ENCODE peak calls at places on chromosomes 2 and 18, in seven cellular contexts. P is PC-9, R is sigmoid colon, Q is coronary artery, K is adrenal gland, Z is mammary epithelial cell, E is A549. H is an unnamed sample.
A peak's percentile ranks its signal among the peaks of the same experiment; 100 is the strongest.

GRCh38 chr2:75277111-75277510 is 77.8 kb upstream of the TACR1 start:
- DNase-seq in Q (no peak), R (no peak), E (peak; percentile 6), Z (peak; percentile 48), P (no peak), K (no peak), H (peak; percentile 3)

GRCh38 chr2:186780701-186781316 is 68.2 kb downstream of the ZSWIM2 start:
- DNase-seq in Z (peak; percentile 57), Q (no peak), K (no peak), R (no peak), P (peak; percentile 53), E (peak; percentile 63), H (no peak)

GRCh38 chr2:240786871-240787311 is 33.1 kb downstream of the KIF1A start:
- DNase-seq in Q (no peak), E (no peak), R (peak; percentile 49), Z (no peak), P (no peak), K (no peak), H (no peak)

GRCh38 chr2:157229572-157229971 is 27.9 kb upstream of the GALNT5 start:
- DNase-seq in Q (no peak), E (no peak), P (no peak), Z (peak; percentile 30), R (no peak), K (peak; percentile 67), H (no peak)

GRCh38 chr2:74026674-74027294 is 42.1 kb downstream of the TET3 start:
- DNase-seq in Z (no peak), E (no peak), K (no peak), R (no peak), P (no peak), Q (peak; percentile 49), H (no peak)

GRCh38 chr2:19758658-19759057 is 143.1 kb downstream of the TTC32 start:
- DNase-seq in Z (no peak), E (no peak), Q (no peak), K (no peak), R (no peak), P (no peak), H (no peak)

GRCh38 chr2:207503234-207503633 is 26.5 kb upstream of the CREB1 start:
- DNase-seq in R (no peak), K (peak; percentile 25), Q (no peak), Z (no peak), P (no peak), E (no peak), H (no peak)

GRCh38 chr2:236623816-236624215 is 54.2 kb downstream of the ACKR3 start:
- DNase-seq in E (no peak), Q (no peak), K (no peak), P (no peak), R (no peak), Z (no peak), H (no peak)

GRCh38 chr2:68032702-68033101 is 30.1 kb downstream of the C1D start:
- DNase-seq in R (no peak), K (no peak), P (no peak), Q (no peak), E (no peak), Z (no peak), H (no peak)

GRCh38 chr2:121903037-121903689 is 147.7 kb downstream of the TSN start:
- DNase-seq in P (no peak), R (no peak), Z (no peak), K (no peak), Q (no peak), E (no peak), H (no peak)

GRCh38 chr2:171018522-171018921 is 89.5 kb downstream of the GORASP2 start:
- DNase-seq in R (no peak), P (no peak), K (no peak), Z (no peak), E (no peak), Q (no peak), H (no peak)

GRCh38 chr2:54208364-54209240 is 47.4 kb downstream of the TSPYL6 start:
- DNase-seq in E (no peak), R (no peak), P (no peak), Q (no peak), K (no peak), Z (no peak), H (no peak)

GRCh38 chr2:136139601-136140000 is 21.7 kb upstream of the CXCR4 start:
- DNase-seq in Z (no peak), R (no peak), E (no peak), K (no peak), P (no peak), Q (no peak), H (no peak)

GRCh38 chr18:13026583-13027270 is 35.6 kb downstream of the CEP192 start:
- DNase-seq in Q (no peak), R (no peak), K (no peak), P (no peak), Z (peak; percentile 48), E (no peak), H (no peak)
- H3K27ac ChIP-seq in Q (no peak overlapping the region), R (no peak overlapping the region), K (no peak overlapping the region), P (no peak overlapping the region), Z (no peak overlapping the region), E (no peak overlapping the region), H (no peak overlapping the region)

GRCh38 chr2:45921921-45922320 is 270.4 kb downstream of the PRKCE start:
- DNase-seq in R (no peak), K (no peak), E (no peak), Z (no peak), Q (no peak), P (no peak), H (no peak)

GRCh38 chr2:45928946-45929345 is 277.5 kb downstream of the PRKCE start:
- DNase-seq in Z (no peak), E (no peak), K (no peak), Q (no peak), P (no peak), R (no peak), H (no peak)

GRCh38 chr2:45922577-45922988 is 271.1 kb downstream of the PRKCE start:
- DNase-seq in E (no peak), Z (no peak), P (peak; percentile 61), K (no peak), Q (no peak), R (no peak), H (no peak)

GRCh38 chr2:45923701-45924100 is 272.2 kb downstream of the PRKCE start:
- DNase-seq in E (no peak), Z (peak; percentile 74), Q (no peak), K (no peak), R (no peak), P (peak; percentile 87), H (no peak)

GRCh38 chr2:45925636-45926350 is 274.3 kb downstream of the PRKCE start:
- DNase-seq in Q (no peak), Z (no peak), R (no peak), E (no peak), K (no peak), P (no peak), H (no peak)
- H3K27ac ChIP-seq in Q (peak overlapping the region; percentile 66), Z (no peak overlapping the region), R (no peak overlapping the region), E (no peak overlapping the region), K (no peak overlapping the region), P (no peak overlapping the region), H (no peak overlapping the region)

GRCh38 chr2:10430886-10431622 is 17.1 kb downstream of the ODC1 start:
- DNase-seq in P (no peak), K (no peak), R (no peak), Z (no peak), Q (no peak), E (no peak), H (no peak)

GRCh38 chr2:10432315-10433181 is 15.6 kb downstream of the ODC1 start:
- DNase-seq in K (no peak), P (no peak), E (no peak), Z (no peak), Q (no peak), R (no peak), H (no peak)

GRCh38 chr2:10433948-10434884 is 13.9 kb downstream of the ODC1 start:
- DNase-seq in Z (no peak), P (no peak), E (no peak), Q (no peak), R (no peak), K (no peak), H (no peak)

GRCh38 chr2:10433264-10433947 is 14.7 kb downstream of the ODC1 start:
- DNase-seq in Q (no peak), Z (no peak), R (no peak), K (no peak), P (no peak), E (no peak), H (no peak)

DNA sequence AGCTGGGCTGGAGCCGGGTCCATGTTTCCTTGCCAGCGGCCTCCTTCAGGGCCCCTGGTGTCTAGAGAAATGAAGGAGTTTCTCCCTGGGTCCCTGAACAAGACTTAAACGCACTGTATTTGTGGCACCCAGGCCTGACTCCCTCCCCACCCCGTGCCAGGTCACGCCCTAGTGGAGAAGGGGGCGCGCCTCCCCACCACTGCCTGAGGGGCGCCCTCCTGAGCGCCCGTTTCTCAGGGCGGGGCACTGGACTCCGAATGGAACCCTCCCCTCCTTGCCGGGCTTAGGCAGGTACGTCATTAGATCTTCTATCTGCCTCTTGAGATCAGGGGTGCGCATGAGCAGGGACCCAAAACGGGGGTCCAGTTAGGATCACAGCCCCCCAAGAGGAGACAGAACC is 16.3 kb downstream of the ODC1 start:
- DNase-seq in K (no peak), Q (no peak), R (no peak), E (no peak), Z (no peak), P (no peak), H (no peak)
- H3K27ac ChIP-seq in K (no peak overlapping the region), Q (no peak overlapping the region), R (no peak overlapping the region), E (no peak overlapping the region), Z (no peak overlapping the region), P (no peak overlapping the region), H (no peak overlapping the region)

GRCh38 chr2:49165662-49166061 is 11.3 kb upstream of the FSHR start:
- DNase-seq in Q (no peak), Z (no peak), R (no peak), K (no peak), P (no peak), E (no peak), H (no peak)

DNA sequence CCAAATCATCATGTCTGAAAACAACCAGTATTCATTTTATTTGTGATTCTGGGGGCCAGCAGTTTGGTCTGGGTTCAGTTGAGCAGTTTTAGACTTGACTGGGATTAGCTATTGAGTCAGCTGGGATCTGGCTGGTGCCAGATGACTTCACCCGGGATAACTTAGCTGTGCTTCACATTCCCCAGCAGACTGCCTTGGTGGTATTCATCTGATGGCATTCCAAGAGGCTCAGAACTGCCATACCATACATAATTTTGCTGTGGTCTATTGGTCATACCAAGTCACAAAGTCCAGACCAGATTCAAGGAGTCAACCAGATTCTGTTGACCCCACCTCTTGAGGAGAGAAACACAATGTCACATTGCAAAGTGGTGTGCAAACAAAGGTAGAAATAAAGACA is 7.8 kb upstream of the FSHR start:
- DNase-seq in Q (no peak), P (no peak), Z (no peak), R (no peak), K (no peak), E (no peak), H (no peak)
- H3K27ac ChIP-seq in Q (no peak overlapping the region), P (no peak overlapping the region), Z (no peak overlapping the region), R (no peak overlapping the region), K (no peak overlapping the region), E (no peak overlapping the region), H (no peak overlapping the region)

GRCh38 chr2:96636772-96637171 is 1.3 kb downstream of the KANSL3 start:
- DNase-seq in Z (peak; percentile 9), R (no peak), P (no peak), K (no peak), Q (no peak), E (no peak), H (no peak)
- H3K27ac ChIP-seq in Z (peak overlapping the region; percentile 69), R (peak overlapping the region; percentile 92), P (no peak overlapping the region), K (no peak overlapping the region), Q (peak overlapping the region; percentile 99), E (peak overlapping the region; percentile 94), H (no peak overlapping the region)